ENCODE peak calls at places on chromosomes 4 and X, in five cellular contexts. One of them, this sample, is unnamed.

GRCh38 chr4:83626245-83626843 is 90.4 kb downstream of the GPAT3 start:
- DNase-seq in brain microvascular endothelial cell: no peak
- DNase-seq in OCI-LY7: no peak
- DNase-seq in AG04450: no peak
- DNase-seq in AG10803: no peak
- DNase-seq in this sample: no peak

GRCh38 chr4:85209161-85209560 is 242.7 kb upstream of the WDFY3 start:
- DNase-seq in brain microvascular endothelial cell: no peak
- DNase-seq in AG04450: no peak
- DNase-seq in AG10803: peak
- DNase-seq in OCI-LY7: no peak
- DNase-seq in this sample: no peak

GRCh38 chrX:750263-750662 is 119.7 kb downstream of the SHOX start:
- DNase-seq in OCI-LY7: no peak
- DNase-seq in AG10803: no peak
- DNase-seq in AG04450: no peak
- DNase-seq in brain microvascular endothelial cell: no peak
- DNase-seq in this sample: no peak

GRCh38 chrX:137118536-137118935 is 84.7 kb upstream of the GPR101 start:
- DNase-seq in AG10803: no peak
- DNase-seq in AG04450: no peak
- DNase-seq in brain microvascular endothelial cell: no peak
- DNase-seq in OCI-LY7: no peak
- DNase-seq in this sample: no peak

GRCh38 chr4:145492376-145492775 is 10.7 kb downstream of the SMAD1 start:
- DNase-seq in brain microvascular endothelial cell: no peak
- DNase-seq in AG04450: no peak
- DNase-seq in OCI-LY7: no peak
- DNase-seq in AG10803: no peak
- DNase-seq in this sample: no peak

GRCh38 chr4:186946682-186947294 is 223.1 kb upstream of the FAT1 start:
- DNase-seq in AG04450: no peak
- DNase-seq in AG10803: no peak
- DNase-seq in OCI-LY7: peak
- DNase-seq in brain microvascular endothelial cell: peak
- DNase-seq in this sample: no peak

GRCh38 chr4:166501941-166502382 is 628.9 kb downstream of the TLL1 start:
- DNase-seq in OCI-LY7: peak
- DNase-seq in AG10803: no peak
- DNase-seq in brain microvascular endothelial cell: peak
- DNase-seq in AG04450: no peak
- DNase-seq in this sample: no peak

GRCh38 chr4:186554890-186555827 is at the start of gene MTNR1A:
- DNase-seq in AG10803: no peak
- DNase-seq in brain microvascular endothelial cell: no peak
- DNase-seq in AG04450: no peak
- DNase-seq in OCI-LY7: no peak
- DNase-seq in this sample: no peak

GRCh38 chr4:74716436-74716765 is 77.9 kb downstream of the BTC start:
- DNase-seq in AG10803: no peak
- DNase-seq in brain microvascular endothelial cell: no peak
- DNase-seq in OCI-LY7: no peak
- DNase-seq in AG04450: no peak
- DNase-seq in this sample: no peak

GRCh38 chr4:123621072-123621705 is 224.6 kb downstream of the SPRY1 start:
- DNase-seq in OCI-LY7: no peak
- DNase-seq in AG10803: peak
- DNase-seq in AG04450: no peak
- DNase-seq in brain microvascular endothelial cell: no peak
- DNase-seq in this sample: no peak

GRCh38 chr4:182018691-182019090 is 224.5 kb upstream of the TENM3 start:
- DNase-seq in AG04450: no peak
- DNase-seq in OCI-LY7: no peak
- DNase-seq in AG10803: no peak
- DNase-seq in brain microvascular endothelial cell: no peak
- DNase-seq in this sample: no peak

GRCh38 chrX:19514791-19515614 is at the start of gene MAP3K15:
- DNase-seq in OCI-LY7: no peak
- DNase-seq in AG04450: no peak
- DNase-seq in brain microvascular endothelial cell: no peak
- DNase-seq in AG10803: peak
- DNase-seq in this sample: no peak

GRCh38 chr4:103091601-103092223 is 7.9 kb downstream of the BDH2 start:
- DNase-seq in AG04450: peak
- DNase-seq in OCI-LY7: peak
- DNase-seq in brain microvascular endothelial cell: peak
- DNase-seq in AG10803: peak
- DNase-seq in this sample: no peak

GRCh38 chr4:128841402-128841801 is 31.9 kb downstream of the JADE1 start:
- DNase-seq in OCI-LY7: no peak
- DNase-seq in brain microvascular endothelial cell: no peak
- DNase-seq in AG04450: no peak
- DNase-seq in AG10803: no peak
- DNase-seq in this sample: no peak

GRCh38 chrX:36947214-36947613 is 61.0 kb upstream of the FAM47C start:
- DNase-seq in AG10803: no peak
- DNase-seq in AG04450: no peak
- DNase-seq in brain microvascular endothelial cell: no peak
- DNase-seq in OCI-LY7: no peak
- DNase-seq in this sample: no peak

GRCh38 chr4:32010221-32010620 is 1290.1 kb downstream of the PCDH7 start:
- DNase-seq in OCI-LY7: no peak
- DNase-seq in brain microvascular endothelial cell: peak
- DNase-seq in AG10803: no peak
- DNase-seq in AG04450: no peak
- DNase-seq in this sample: no peak

GRCh38 chr4:179116581-179116980 is 1674.3 kb upstream of the AGA start:
- DNase-seq in AG10803: no peak
- DNase-seq in brain microvascular endothelial cell: no peak
- DNase-seq in AG04450: no peak
- DNase-seq in OCI-LY7: no peak
- DNase-seq in this sample: no peak

GRCh38 chrX:120087289-120088017 is 10.0 kb upstream of the RHOXF2B start:
- DNase-seq in AG10803: no peak
- DNase-seq in OCI-LY7: no peak
- DNase-seq in AG04450: no peak
- DNase-seq in brain microvascular endothelial cell: no peak
- DNase-seq in this sample: no peak

DNA sequence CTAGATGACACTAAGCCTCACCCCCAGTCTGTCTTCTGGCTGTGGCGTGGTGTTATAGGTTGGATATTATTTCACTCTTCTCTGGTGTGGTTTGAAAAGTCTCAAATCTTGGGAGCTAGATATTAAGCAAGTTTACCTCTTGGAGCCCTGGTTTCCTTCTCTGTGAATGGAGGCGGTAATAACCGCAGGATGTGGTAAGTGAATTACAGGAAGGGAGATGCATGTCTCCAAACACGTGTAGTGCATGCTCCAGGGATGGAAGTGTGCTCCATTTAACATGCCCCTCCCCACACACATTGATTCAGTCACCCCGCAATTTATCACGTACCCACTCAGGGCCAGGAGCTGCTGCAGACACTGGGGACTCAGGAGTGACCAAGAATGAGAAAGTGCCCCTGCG is 4.9 kb downstream of the ZNF275 start:
- DNase-seq in OCI-LY7: no peak
- DNase-seq in AG04450: no peak
- DNase-seq in brain microvascular endothelial cell: no peak
- DNase-seq in AG10803: no peak
- DNase-seq in this sample: no peak
- H3K4me3 ChIP-seq in OCI-LY7: no peak
- H3K4me3 ChIP-seq in AG04450: no peak
- H3K4me3 ChIP-seq in brain microvascular endothelial cell: no peak
- H3K4me3 ChIP-seq in AG10803: no peak
- H3K4me3 ChIP-seq in this sample: no peak

GRCh38 chr4:126916626-126917140 is 716.1 kb upstream of the INTU start:
- DNase-seq in AG10803: peak
- DNase-seq in AG04450: peak
- DNase-seq in brain microvascular endothelial cell: peak
- DNase-seq in OCI-LY7: no peak
- DNase-seq in this sample: peak
- H3K4me3 ChIP-seq in AG10803: peak
- H3K4me3 ChIP-seq in AG04450: peak
- H3K4me3 ChIP-seq in brain microvascular endothelial cell: peak
- H3K4me3 ChIP-seq in OCI-LY7: no peak
- H3K4me3 ChIP-seq in this sample: peak

GRCh38 chr4:689498-690122 is 659 bp upstream of the SLC49A3 start:
- DNase-seq in OCI-LY7: no peak
- DNase-seq in brain microvascular endothelial cell: no peak
- DNase-seq in AG10803: no peak
- DNase-seq in AG04450: no peak
- DNase-seq in this sample: no peak
- H3K4me3 ChIP-seq in OCI-LY7: no peak
- H3K4me3 ChIP-seq in brain microvascular endothelial cell: peak
- H3K4me3 ChIP-seq in AG10803: peak
- H3K4me3 ChIP-seq in AG04450: no peak
- H3K4me3 ChIP-seq in this sample: peak

GRCh38 chrX:129982300-129983246 is at the start of gene BCORL1:
- DNase-seq in OCI-LY7: peak
- DNase-seq in AG10803: peak
- DNase-seq in brain microvascular endothelial cell: peak
- DNase-seq in AG04450: peak
- DNase-seq in this sample: peak
- H3K4me3 ChIP-seq in OCI-LY7: no peak
- H3K4me3 ChIP-seq in AG10803: peak
- H3K4me3 ChIP-seq in brain microvascular endothelial cell: peak
- H3K4me3 ChIP-seq in AG04450: peak
- H3K4me3 ChIP-seq in this sample: peak

This sample was measured in skeletal muscle cell.